ENCODE peak calls at places on chromosomes 12 and 14, in eight cellular contexts. X, I, N, D, P, O, Q and J are unnamed samples. For H3K36me3, the result is how much of the 10 kb centered on the place peaks cover.

GRCh38 chr12:120301962-120302815 is at the start of gene SIRT4:
- DNase-seq in X (peak), I (peak), N (peak), D (peak), P (peak), O (peak), Q (peak), J (peak)

GRCh38 chr12:2211119-2211518 is 158.3 kb downstream of the CACNA1C start:
- DNase-seq in X (no peak), I (no peak), N (no peak), D (no peak), P (no peak), O (no peak), Q (no peak), J (no peak)

GRCh38 chr14:105855893-105856675 is 329.7 kb downstream of the TMEM121 start:
- DNase-seq in X (no peak), I (no peak), N (peak), D (no peak), P (peak), O (no peak), Q (peak), J (peak)

GRCh38 chr14:90547250-90547649 is 150.4 kb downstream of the CALM1 start:
- DNase-seq in X (no peak), I (no peak), N (no peak), D (no peak), P (no peak), O (no peak), Q (no peak), J (no peak)

GRCh38 chr12:120529641-120530314 is 820 bp upstream of the COQ5 start:
- DNase-seq in X (no peak), I (peak), N (no peak), D (peak), P (no peak), O (peak), Q (no peak), J (no peak)

GRCh38 chr14:105050551-105050897 is 14.7 kb downstream of the GPR132 start:
- DNase-seq in X (no peak), I (no peak), N (no peak), D (peak), P (no peak), O (peak), Q (no peak), J (peak)

GRCh38 chr12:76137611-76138010 is 53.1 kb upstream of the NAP1L1 start:
- DNase-seq in X (no peak), I (peak), N (no peak), D (no peak), P (no peak), O (no peak), Q (no peak), J (no peak)

GRCh38 chr12:122979908-122980191 is 631 bp upstream of the ARL6IP4 start:
- DNase-seq in X (no peak), I (no peak), N (no peak), D (no peak), P (no peak), O (peak), Q (no peak), J (no peak)

GRCh38 chr14:22848391-22849164 is 12.2 kb downstream of the MMP14 start:
- DNase-seq in X (peak), I (peak), N (peak), D (peak), P (peak), O (peak), Q (peak), J (peak)

GRCh38 chr14:77128414-77128891 is 13.1 kb downstream of the ZDHHC22 start:
- DNase-seq in X (no peak), I (peak), N (no peak), D (peak), P (no peak), O (peak), Q (no peak), J (no peak)

GRCh38 chr14:98599082-98599481 is 672.9 kb downstream of the BCL11B start:
- DNase-seq in X (no peak), I (no peak), N (no peak), D (no peak), P (no peak), O (no peak), Q (no peak), J (no peak)

GRCh38 chr12:73629171-73629570 is 908.5 kb upstream of the ATXN7L3B start:
- DNase-seq in X (no peak), I (no peak), N (no peak), D (no peak), P (no peak), O (no peak), Q (no peak), J (no peak)

GRCh38 chr14:41586237-41586636 is 20.4 kb upstream of the LRFN5 start:
- DNase-seq in X (no peak), I (no peak), N (no peak), D (no peak), P (no peak), O (no peak), Q (no peak), J (no peak)

GRCh38 chr14:89352976-89353817 is 63.8 kb downstream of the FOXN3 start:
- DNase-seq in X (no peak), I (no peak), N (no peak), D (no peak), P (no peak), O (no peak), Q (no peak), J (no peak)

GRCh38 chr14:32492482-32492881 is 163.4 kb downstream of the AKAP6 start:
- DNase-seq in X (no peak), I (peak), N (no peak), D (no peak), P (no peak), O (no peak), Q (no peak), J (no peak)

GRCh38 chr14:32497233-32497632 is 168.1 kb downstream of the AKAP6 start:
- DNase-seq in X (no peak), I (no peak), N (no peak), D (no peak), P (no peak), O (no peak), Q (no peak), J (no peak)

GRCh38 chr14:32494566-32495434 is 165.7 kb downstream of the AKAP6 start:
- DNase-seq in X (peak), I (peak), N (no peak), D (no peak), P (no peak), O (no peak), Q (no peak), J (no peak)

GRCh38 chr14:32491413-32492016 is 162.4 kb downstream of the AKAP6 start:
- DNase-seq in X (no peak), I (no peak), N (no peak), D (no peak), P (no peak), O (no peak), Q (no peak), J (no peak)

GRCh38 chr14:32495435-32495734 is 166.3 kb downstream of the AKAP6 start:
- DNase-seq in X (no peak), I (no peak), N (no peak), D (no peak), P (no peak), O (no peak), Q (no peak), J (no peak)
- H3K36me3 ChIP-seq in X (under half), I (under half), N (under half), D (under half), P (under half), O (under half), Q (under half), J (under half)

DNA sequence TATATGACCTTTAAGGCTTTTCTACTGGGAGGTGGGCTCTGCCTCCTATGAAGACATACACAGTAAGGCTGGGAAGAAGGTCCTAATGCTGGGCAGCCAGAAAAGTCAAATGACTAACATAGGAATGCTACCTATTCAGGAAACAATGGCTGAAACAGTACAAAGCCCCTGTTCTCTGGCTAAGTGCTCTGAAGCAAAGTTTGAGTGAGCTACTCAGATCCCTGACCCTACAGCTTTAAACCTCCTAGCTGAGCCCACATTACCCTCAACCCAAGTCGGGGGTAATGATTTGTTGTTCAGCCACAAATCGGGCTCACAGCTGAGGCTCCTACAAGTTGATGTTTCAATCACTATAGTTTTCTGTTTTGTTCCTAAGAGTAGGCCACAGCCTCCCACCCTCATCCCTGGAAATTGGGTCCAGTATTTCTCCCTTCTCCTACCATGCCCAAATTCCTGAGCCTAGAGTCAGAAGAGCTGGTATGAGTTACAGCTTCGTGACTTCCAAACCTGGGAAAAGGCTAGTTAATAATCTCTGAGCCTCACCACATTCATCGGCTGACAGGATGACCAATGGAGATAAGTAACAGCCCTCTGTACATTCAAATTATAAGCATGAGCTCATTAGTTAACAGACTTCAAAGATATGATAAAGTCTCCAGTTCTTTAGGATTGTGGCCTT is 46.5 kb downstream of the BTBD7 start:
- DNase-seq in X (no peak), I (peak), N (no peak), D (no peak), P (no peak), O (no peak), Q (no peak), J (no peak)
- H3K36me3 ChIP-seq in X (under half), I (under half), N (under half), D (under half), P (under half), O (under half), Q (under half), J (under half)

DNA sequence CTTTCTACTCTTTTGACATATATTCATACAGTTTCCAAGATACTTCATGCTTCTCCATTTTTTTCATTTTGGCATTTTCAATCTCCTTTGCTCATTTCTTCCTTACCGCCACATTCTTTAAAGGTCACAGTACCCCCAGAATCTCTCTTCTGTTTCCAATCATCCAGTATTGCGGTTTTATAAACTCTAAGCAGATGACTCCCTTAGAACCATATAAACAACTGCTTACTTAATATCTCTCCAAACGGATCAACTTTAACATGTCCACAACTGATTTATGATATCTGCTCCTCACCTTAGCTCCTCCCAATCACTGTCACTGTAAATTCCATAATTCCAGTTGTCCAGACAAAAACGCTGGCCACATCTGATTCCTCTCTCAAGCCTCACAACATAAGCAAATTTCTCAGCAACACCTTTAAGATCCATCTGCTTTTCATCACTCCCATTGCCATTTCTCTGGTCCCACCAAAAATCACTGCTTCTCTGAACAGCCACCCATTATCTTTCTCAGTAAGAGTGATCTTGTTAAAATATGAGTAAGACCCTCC is 49.6 kb downstream of the HNRNPC start:
- DNase-seq in X (no peak), I (no peak), N (no peak), D (no peak), P (no peak), O (no peak), Q (no peak), J (no peak)
- H3K36me3 ChIP-seq in X (half or more), I (half or more), N (under half), D (under half), P (under half), O (under half), Q (under half), J (half or more)

DNA sequence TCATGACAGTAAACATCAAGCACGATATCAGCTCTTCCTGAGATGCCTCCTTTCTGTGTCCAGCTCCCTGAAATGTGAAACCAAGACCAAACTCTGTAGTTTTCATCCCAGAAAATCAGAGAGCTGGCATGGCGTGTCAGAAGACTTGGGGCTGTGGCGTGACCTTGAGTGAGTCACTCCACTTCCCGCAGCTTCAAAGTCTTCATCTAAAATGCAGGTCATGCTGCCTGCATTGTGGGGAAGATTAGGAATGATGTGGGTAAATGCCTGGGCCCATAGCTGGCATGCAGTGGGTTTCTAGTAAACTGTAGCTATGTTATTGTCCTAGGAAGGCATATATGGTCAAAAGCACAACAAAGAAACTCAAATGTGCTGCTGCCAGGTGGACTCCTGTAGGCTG is 28.8 kb downstream of the OAS2 start:
- DNase-seq in X (no peak), I (peak), N (no peak), D (no peak), P (no peak), O (peak), Q (no peak), J (no peak)
- H3K36me3 ChIP-seq in X (under half), I (under half), N (under half), D (under half), P (under half), O (under half), Q (under half), J (under half)

GRCh38 chr12:896031-896430 is 53.5 kb downstream of the RAD52 start:
- DNase-seq in X (no peak), I (no peak), N (no peak), D (no peak), P (no peak), O (no peak), Q (no peak), J (no peak)
- H3K36me3 ChIP-seq in X (half or more), I (under half), N (under half), D (under half), P (under half), O (under half), Q (half or more), J (half or more)